ENCODE peak calls at places on chromosomes 4 and X, in four cellular contexts. Q is A549, Y is H1, F is HepG2. O is an unnamed sample.

GRCh38 chr4:2948895-2949781 is 14.1 kb downstream of the NOP14 start:
- DNase-seq in Q (no peak), Y (no peak), F (no peak), O (no peak)

GRCh38 chr4:67725981-67726380 is 25.0 kb upstream of the UBA6 start:
- DNase-seq in Q (no peak), Y (no peak), F (no peak), O (no peak)

GRCh38 chrX:16239211-16239610 is 71.9 kb downstream of the MAGEB17 start:
- DNase-seq in Q (peak), Y (no peak), F (no peak), O (no peak)

GRCh38 chr4:630661-631060 is 5.3 kb downstream of the PDE6B start:
- DNase-seq in Q (no peak), Y (no peak), F (no peak), O (no peak)

GRCh38 chrX:36961590-36961989 is 46.6 kb upstream of the FAM47C start:
- DNase-seq in Q (peak), Y (no peak), F (peak), O (no peak)

GRCh38 chrX:79325263-79325958 is 41.7 kb downstream of the ITM2A start:
- DNase-seq in Q (no peak), Y (no peak), F (no peak), O (no peak)

GRCh38 chr4:187602339-187603092 is 393.1 kb upstream of the ZFP42 start:
- DNase-seq in Q (no peak), Y (no peak), F (no peak), O (no peak)

GRCh38 chrX:31132803-31133202 is 61.0 kb upstream of the FTHL17 start:
- DNase-seq in Q (no peak), Y (no peak), F (no peak), O (no peak)

GRCh38 chr4:78544681-78545080 is 6.9 kb upstream of the ANXA3 start:
- DNase-seq in Q (no peak), Y (no peak), F (no peak), O (no peak)

GRCh38 chr4:124151031-124151430 is 561.5 kb downstream of the ANKRD50 start:
- DNase-seq in Q (no peak), Y (no peak), F (no peak), O (no peak)

GRCh38 chrX:154751121-154751668 is 318 bp upstream of the GAB3 start:
- DNase-seq in Q (no peak), Y (no peak), F (no peak), O (peak)

GRCh38 chrX:154093965-154094364 is 3.6 kb downstream of the MECP2 start:
- DNase-seq in Q (no peak), Y (no peak), F (no peak), O (no peak)

GRCh38 chr4:158015241-158015640 is 157.6 kb downstream of the GASK1B start:
- DNase-seq in Q (no peak), Y (no peak), F (no peak), O (no peak)

GRCh38 chr4:27666943-27667342 is 806.3 kb downstream of the STIM2 start:
- DNase-seq in Q (no peak), Y (no peak), F (no peak), O (peak)

GRCh38 chr4:139815646-139816601 is 150.3 kb downstream of the MGST2 start:
- DNase-seq in Q (no peak), Y (peak), F (no peak), O (no peak)

GRCh38 chrX:33001107-33001506 is 210.2 kb downstream of the DMD start:
- DNase-seq in Q (no peak), Y (no peak), F (no peak), O (no peak)

GRCh38 chr4:149631629-149632028 is 184.0 kb downstream of the IQCM start:
- DNase-seq in Q (no peak), Y (no peak), F (no peak), O (no peak)

GRCh38 chr4:924107-925096 is 7.7 kb downstream of the GAK start:
- DNase-seq in Q (no peak), Y (no peak), F (no peak), O (peak)

GRCh38 chr4:184807797-184808718 is 17.7 kb downstream of the ACSL1 start:
- DNase-seq in Q (no peak), Y (peak), F (peak), O (no peak)
- TF ChIP-seq RNF2 in Q (no peak), Y (no peak), F (no peak), O (no peak)

GRCh38 chr4:171553961-171554360 is 259.2 kb upstream of the GALNTL6 start:
- DNase-seq in Q (no peak), Y (no peak), F (no peak), O (no peak)
- TF ChIP-seq KDM1A in Q (no peak), Y (no peak), F (no peak), O (no peak)

GRCh38 chr4:85126991-85127591 is 160.6 kb upstream of the WDFY3 start:
- DNase-seq in Q (no peak), Y (no peak), F (no peak), O (no peak)

GRCh38 chr4:85132117-85132516 is 165.6 kb upstream of the WDFY3 start:
- DNase-seq in Q (no peak), Y (no peak), F (no peak), O (no peak)

GRCh38 chr4:85125688-85126087 is 159.2 kb upstream of the WDFY3 start:
- DNase-seq in Q (no peak), Y (no peak), F (no peak), O (no peak)

GRCh38 chr4:85128246-85129204 is 162.0 kb upstream of the WDFY3 start:
- DNase-seq in Q (no peak), Y (no peak), F (no peak), O (no peak)

GRCh38 chr4:85127653-85128052 is 161.2 kb upstream of the WDFY3 start:
- DNase-seq in Q (peak), Y (peak), F (peak), O (peak)
- TF ChIP-seq RNF2 in Q (no peak), Y (no peak), F (no peak), O (no peak)

DNA sequence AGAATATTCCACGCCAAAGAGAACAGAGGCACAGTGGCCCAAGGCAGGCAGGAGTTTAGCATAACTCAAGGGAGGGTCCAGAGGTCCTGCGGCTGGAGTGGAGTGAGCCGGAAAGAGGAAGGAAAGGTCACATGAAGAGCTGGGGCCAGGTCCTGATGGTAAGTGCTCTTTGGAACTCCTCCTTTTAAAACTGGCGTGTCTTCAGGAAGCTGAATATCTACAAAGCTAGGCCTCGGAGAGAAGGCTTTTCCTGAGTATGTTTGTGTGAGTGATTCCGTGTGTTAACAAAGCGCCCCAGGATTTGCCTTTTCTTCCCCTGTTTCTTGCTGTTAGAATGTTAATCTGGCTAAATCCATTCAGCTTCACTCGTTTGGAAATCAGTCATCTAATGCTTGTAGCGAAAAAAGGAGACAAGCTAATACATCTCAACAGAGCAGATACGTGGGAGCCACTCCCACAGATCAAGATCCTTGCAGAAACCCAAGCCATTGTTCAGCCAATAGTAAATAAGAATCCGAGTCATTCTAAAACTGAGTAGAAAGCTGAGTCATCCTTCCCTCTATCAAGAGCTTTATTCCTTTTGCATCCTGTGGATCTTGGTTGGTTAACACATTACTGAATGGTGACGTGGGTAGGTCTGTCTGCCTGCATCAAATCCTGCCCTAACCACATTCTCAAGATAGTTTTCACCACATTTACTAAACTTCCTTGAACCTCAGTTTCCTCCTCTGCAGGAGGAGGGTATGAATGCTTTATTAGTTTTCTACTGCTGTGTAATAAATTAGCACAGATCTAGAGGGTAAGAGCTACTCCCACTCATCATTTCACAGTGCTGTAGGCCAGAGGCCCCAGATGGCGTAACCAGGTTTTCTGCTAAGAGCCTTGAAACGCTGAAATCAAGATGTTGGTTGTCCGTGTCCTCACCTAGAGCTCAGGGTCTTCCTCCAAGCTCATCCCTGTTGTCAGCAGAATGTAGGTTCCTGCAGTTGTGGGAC is 43.2 kb upstream of the RBM47 start:
- DNase-seq in Q (peak), Y (no peak), F (peak), O (peak)
- TF ChIP-seq KDM1A in Q (no peak), Y (no peak), F (no peak), O (no peak)

O was measured in K562.